ENCODE peak calls at places on chromosomes 7 and 10, in seven cellular contexts. P, Q, N, D, U, A and J are unnamed samples. For H3K4me1, the result is how much of the 10 kb centered on the place peaks cover.

GRCh38 chr10:43317422-43317821 is 50.6 kb upstream of the RASGEF1A start:
- DNase-seq in P (no peak), D (no peak), N (no peak), Q (no peak), A (no peak), U (no peak), J (no peak)

GRCh38 chr10:100033766-100034418 is 24.1 kb upstream of the DNMBP start:
- DNase-seq in D (no peak), P (no peak), A (no peak), U (no peak), Q (no peak), N (no peak), J (no peak)

GRCh38 chr7:2432910-2433712 is 29.7 kb downstream of the CHST12 start:
- DNase-seq in Q (no peak), D (no peak), N (no peak), A (no peak), U (no peak), P (no peak), J (no peak)

GRCh38 chr10:60733826-60734225 is 44.5 kb upstream of the CDK1 start:
- DNase-seq in P (no peak), N (no peak), A (no peak), D (no peak), Q (no peak), U (no peak), J (no peak)

GRCh38 chr10:36373424-36374096 is 731.5 kb upstream of the FZD8 start:
- DNase-seq in N (no peak), U (no peak), D (no peak), P (no peak), A (no peak), Q (no peak), J (no peak)

GRCh38 chr7:71682841-71683341 is 550.9 kb downstream of the GALNT17 start:
- DNase-seq in U (no peak), A (no peak), N (no peak), Q (no peak), P (no peak), D (no peak), J (no peak)

GRCh38 chr7:78499283-78499682 is 700.7 kb downstream of the PHTF2 start:
- DNase-seq in Q (no peak), P (no peak), U (no peak), D (no peak), A (no peak), N (no peak), J (peak)

GRCh38 chr10:31340343-31340742 is 21.3 kb downstream of the ZEB1 start:
- DNase-seq in D (no peak), U (no peak), P (no peak), A (no peak), Q (peak), N (no peak), J (no peak)

GRCh38 chr10:96249264-96249663 is 22.1 kb downstream of the BLNK start:
- DNase-seq in D (no peak), N (no peak), P (no peak), U (no peak), Q (no peak), A (no peak), J (no peak)

GRCh38 chr7:29883462-29884398 is 77.4 kb downstream of the WIPF3 start:
- DNase-seq in A (no peak), D (peak), Q (no peak), P (no peak), U (no peak), N (no peak), J (no peak)

GRCh38 chr7:16278167-16278787 is 143.1 kb downstream of the CRPPA start:
- DNase-seq in N (no peak), A (no peak), D (no peak), U (no peak), P (no peak), Q (no peak), J (no peak)

GRCh38 chr10:61943699-61944444 is 42.4 kb downstream of the ARID5B start:
- DNase-seq in P (no peak), N (no peak), U (no peak), A (no peak), D (peak), Q (no peak), J (peak)

GRCh38 chr10:11403116-11403515 is 208.3 kb downstream of the USP6NL start:
- DNase-seq in Q (peak), D (no peak), N (no peak), U (no peak), A (no peak), P (no peak), J (no peak)

GRCh38 chr7:40899151-40899550 is 764.3 kb downstream of the SUGCT start:
- DNase-seq in U (no peak), N (no peak), Q (no peak), A (peak), P (no peak), D (no peak), J (no peak)

GRCh38 chr10:125661942-125662515 is 20.9 kb downstream of the TEX36 start:
- DNase-seq in A (no peak), N (no peak), P (no peak), Q (no peak), D (no peak), U (no peak), J (peak)

GRCh38 chr7:155860840-155861479 is 48.7 kb upstream of the SHH start:
- DNase-seq in P (no peak), A (no peak), U (peak), Q (no peak), D (peak), N (peak), J (peak)

GRCh38 chr7:128202287-128202957 is 38.7 kb upstream of the LEP start:
- DNase-seq in A (no peak), D (no peak), Q (no peak), U (no peak), P (no peak), N (no peak), J (no peak)

GRCh38 chr7:68424643-68425297 is 1173.5 kb upstream of the AUTS2 start:
- DNase-seq in Q (no peak), A (no peak), N (no peak), D (no peak), P (no peak), U (no peak), J (no peak)

GRCh38 chr10:63437334-63437949 is 28.3 kb downstream of the JMJD1C start:
- DNase-seq in Q (no peak), P (no peak), A (no peak), N (no peak), D (no peak), U (no peak), J (no peak)
- H3K4me1 ChIP-seq in Q (under half), P (under half), A (under half), N (half or more), D (half or more), U (under half), J (under half)

GRCh38 chr10:132575320-132576201 is 38.0 kb downstream of the INPP5A start:
- DNase-seq in Q (no peak), A (no peak), N (no peak), D (peak), U (peak), P (no peak), J (peak)
- H3K4me1 ChIP-seq in Q (under half), A (under half), N (under half), D (half or more), U (half or more), P (under half), J (under half)

DNA sequence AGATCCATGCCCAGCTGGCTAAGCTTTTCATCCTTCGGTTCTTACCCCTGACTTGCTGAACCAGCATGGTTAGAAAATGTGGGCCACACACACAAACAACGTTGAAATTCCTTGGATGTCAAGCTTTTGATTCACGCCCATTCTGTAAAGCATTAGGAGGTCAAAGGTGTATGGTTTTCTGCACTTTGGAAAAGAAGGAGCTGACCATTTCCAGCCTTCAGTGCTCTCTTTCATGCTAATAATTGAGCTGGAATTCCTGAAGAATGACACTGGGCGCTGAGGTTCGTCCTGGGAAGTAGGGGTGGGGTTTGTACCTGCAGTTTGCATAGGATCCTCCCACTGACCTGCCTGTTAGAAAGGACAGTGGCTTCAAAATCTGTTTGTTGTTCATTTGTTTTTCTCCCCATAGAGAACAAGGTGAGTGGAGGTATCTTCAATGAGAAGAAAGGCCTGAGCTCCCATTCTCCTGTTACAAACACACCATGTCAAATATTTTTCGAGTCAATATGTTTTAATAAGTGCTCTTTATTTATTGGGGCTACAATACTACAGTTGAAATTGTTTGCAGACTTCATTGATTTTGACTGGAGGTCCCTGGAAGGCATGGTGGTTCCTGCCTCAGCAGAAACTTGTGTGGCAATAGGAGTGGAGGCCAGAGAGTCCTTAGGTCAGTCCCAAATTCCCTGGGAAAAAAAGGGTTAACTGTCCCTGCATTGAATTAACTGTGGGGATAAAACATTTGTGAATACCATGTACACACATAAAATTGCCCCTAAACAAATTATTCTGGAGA is 22.9 kb downstream of the KLF6 start:
- DNase-seq in A (no peak), D (no peak), P (no peak), N (no peak), Q (no peak), U (no peak), J (no peak)
- H3K4me1 ChIP-seq in A (under half), D (under half), P (under half), N (half or more), Q (under half), U (under half), J (under half)

DNA sequence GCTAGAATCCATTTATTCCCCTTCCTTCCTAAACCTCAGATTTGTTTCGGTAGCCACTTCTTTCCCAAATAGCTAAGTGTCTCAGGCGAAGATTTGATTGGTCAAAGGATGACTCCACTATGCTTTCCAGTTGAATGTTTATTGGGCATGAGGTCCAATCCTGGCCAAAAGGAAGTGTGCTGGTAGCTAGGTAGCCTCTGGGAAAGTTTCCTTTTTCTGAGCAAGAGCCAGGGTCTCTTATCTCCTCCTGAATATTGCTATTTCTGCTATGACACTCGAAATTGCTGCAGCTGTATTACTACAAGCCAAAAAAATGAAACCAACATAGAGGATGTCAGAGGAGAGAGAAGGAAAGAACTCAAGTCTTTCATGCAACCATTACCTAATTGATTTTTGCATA is 53.4 kb upstream of the MKX start:
- DNase-seq in P (no peak), Q (no peak), A (no peak), D (no peak), U (no peak), N (no peak), J (no peak)
- H3K4me1 ChIP-seq in P (under half), Q (under half), A (under half), D (under half), U (under half), N (under half), J (under half)

GRCh38 chr10:48466611-48467240 is 138.1 kb downstream of the ARHGAP22 start:
- DNase-seq in D (no peak), A (peak), N (no peak), Q (no peak), U (no peak), P (no peak), J (no peak)
- H3K4me1 ChIP-seq in D (under half), A (under half), N (under half), Q (under half), U (under half), P (under half), J (under half)

GRCh38 chr10:119288574-119289001 is 81.2 kb downstream of the GRK5 start:
- DNase-seq in U (no peak), D (no peak), Q (no peak), A (no peak), P (no peak), N (no peak), J (no peak)
- H3K4me1 ChIP-seq in U (under half), D (under half), Q (half or more), A (under half), P (under half), N (under half), J (under half)

DNA sequence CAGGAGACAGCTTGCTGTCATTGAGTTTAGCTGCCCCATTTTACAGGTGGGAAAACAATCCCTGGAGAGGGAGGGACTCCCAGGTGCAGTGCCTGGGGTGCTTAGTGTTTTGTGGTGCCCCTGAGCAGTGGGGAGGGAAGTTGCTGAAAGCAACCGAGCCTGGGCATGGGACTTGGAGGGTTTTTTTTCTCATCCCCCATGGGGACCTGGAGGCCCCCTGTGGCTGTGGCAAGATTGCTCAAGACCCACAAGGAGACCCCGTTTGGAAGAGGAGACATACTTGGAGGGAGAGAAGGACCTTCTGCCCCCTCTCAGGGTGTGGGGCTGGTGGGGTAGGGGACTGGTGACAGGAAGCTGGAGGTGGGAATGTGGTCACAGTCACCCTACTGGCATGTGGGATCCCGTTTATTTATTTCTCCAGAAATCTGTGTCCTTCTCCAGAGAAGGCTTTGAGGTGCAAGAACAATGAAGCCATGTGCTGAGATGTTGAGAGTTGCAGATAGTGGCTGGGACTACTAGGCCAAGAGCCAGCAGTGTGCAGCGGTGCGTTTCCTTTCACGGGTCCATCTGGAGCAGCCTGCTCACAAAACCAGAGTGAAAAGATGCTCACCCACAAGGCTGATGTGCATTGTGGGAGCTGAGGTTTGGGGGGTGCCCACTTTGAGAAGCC is 21.5 kb downstream of the ZMIZ1 start:
- DNase-seq in Q (no peak), P (no peak), D (no peak), N (no peak), A (no peak), U (no peak), J (peak)
- H3K4me1 ChIP-seq in Q (under half), P (half or more), D (half or more), N (half or more), A (under half), U (half or more), J (half or more)

GRCh38 chr7:112214268-112214667 is 7.8 kb downstream of the ZNF277 start:
- DNase-seq in P (no peak), A (no peak), N (no peak), Q (no peak), U (no peak), D (no peak), J (no peak)
- H3K4me1 ChIP-seq in P (under half), A (under half), N (under half), Q (under half), U (under half), D (under half), J (under half)

DNA sequence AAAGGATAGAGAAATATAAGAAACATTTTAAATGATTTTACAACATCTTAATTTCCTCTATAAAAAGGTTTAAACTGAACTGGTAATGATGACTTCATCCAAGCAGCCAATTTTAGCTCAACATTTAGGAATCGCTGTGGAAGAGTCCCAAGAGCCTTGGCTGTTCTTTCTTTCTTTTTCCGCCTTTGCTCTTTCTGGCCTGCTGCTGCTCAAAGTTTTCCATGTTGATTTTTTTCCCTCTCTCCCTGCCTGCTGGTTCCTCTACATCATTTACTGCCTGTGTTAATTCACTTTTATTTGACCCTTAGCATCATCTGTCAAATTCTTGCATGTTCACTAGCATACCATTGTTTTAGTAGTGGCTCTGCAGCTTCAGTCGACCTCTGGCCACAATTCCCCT is 146.9 kb downstream of the EVX1 start:
- DNase-seq in N (no peak), U (no peak), A (peak), P (no peak), D (no peak), Q (no peak), J (no peak)
- H3K4me1 ChIP-seq in N (under half), U (under half), A (under half), P (under half), D (under half), Q (under half), J (under half)